ENCODE peak calls at places on chromosomes 4 and X, in seven cellular contexts. W, T, J, I, N, C and Z are unnamed samples.

GRCh38 chrX:55120767-55121358 is 32.0 kb downstream of the PAGE2 start:
- DNase-seq in N (no peak), I (peak; percentile 14), T (no peak), J (no peak), C (no peak), W (no peak), Z (no peak)

GRCh38 chr4:151537726-151538125 is 128.8 kb downstream of the FHIP1A start:
- DNase-seq in N (peak; percentile 9), C (no peak), W (no peak), T (peak; percentile 5), J (peak; percentile 62), I (peak; percentile 34), Z (no peak)

GRCh38 chr4:24975505-24975904 is 55.2 kb downstream of the LGI2 start:
- DNase-seq in I (no peak), N (no peak), T (no peak), J (no peak), W (no peak), C (no peak), Z (peak; percentile 43)

GRCh38 chrX:17078031-17078730 is 131.7 kb downstream of the REPS2 start:
- DNase-seq in W (no peak), J (no peak), N (peak; percentile 59), C (no peak), T (no peak), I (peak; percentile 76), Z (no peak)

GRCh38 chrX:80550722-80551121 is 130.5 kb downstream of the TENT5D start:
- DNase-seq in W (no peak), I (no peak), C (no peak), J (no peak), N (peak; percentile 0), T (no peak), Z (no peak)

GRCh38 chrX:71996138-71996537 is 85.5 kb downstream of the NHSL2 start:
- DNase-seq in C (no peak), J (no peak), I (no peak), W (no peak), N (no peak), T (no peak), Z (no peak)

GRCh38 chr4:110193822-110194761 is 4.3 kb downstream of the ELOVL6 start:
- DNase-seq in T (peak; percentile 45), W (peak; percentile 85), I (peak; percentile 98), C (peak; percentile 52), N (peak; percentile 54), J (peak; percentile 89), Z (peak; percentile 70)

GRCh38 chr4:152938237-152938969 is 2.3 kb downstream of the FHDC1 start:
- DNase-seq in T (no peak), N (peak; percentile 46), J (no peak), W (no peak), I (no peak), C (no peak), Z (no peak)

GRCh38 chr4:146318894-146319293 is 104.6 kb downstream of the REELD1 start:
- DNase-seq in J (no peak), C (no peak), T (no peak), W (no peak), N (no peak), I (no peak), Z (no peak)

GRCh38 chr4:181418491-181418890 is 824.7 kb upstream of the TENM3 start:
- DNase-seq in J (no peak), T (no peak), C (no peak), I (no peak), W (no peak), N (no peak), Z (no peak)

GRCh38 chrX:84248226-84248625 is 60.2 kb upstream of the RPS6KA6 start:
- DNase-seq in W (no peak), J (no peak), N (peak; percentile 73), I (peak; percentile 80), T (no peak), C (no peak), Z (no peak)

GRCh38 chr4:32680946-32681345 is 1960.8 kb downstream of the PCDH7 start:
- DNase-seq in J (no peak), N (no peak), T (no peak), W (no peak), C (no peak), I (no peak), Z (no peak)

GRCh38 chr4:101973331-101973730 is 182.8 kb downstream of the BANK1 start:
- DNase-seq in J (no peak), T (no peak), N (peak; percentile 7), W (no peak), I (no peak), C (no peak), Z (no peak)

GRCh38 chr4:38914859-38915258 is 47.3 kb downstream of the FAM114A1 start:
- DNase-seq in N (no peak), T (no peak), J (no peak), I (no peak), C (no peak), W (no peak), Z (no peak)

GRCh38 chr4:150583287-150584197 is 1.6 kb downstream of the MAB21L2 start:
- DNase-seq in I (peak; percentile 60), N (no peak), C (peak; percentile 41), W (no peak), J (no peak), T (no peak), Z (peak; percentile 74)

GRCh38 chr4:60737858-60738257 is 462.3 kb upstream of the ADGRL3 start:
- DNase-seq in T (no peak), C (no peak), J (no peak), W (no peak), N (no peak), I (no peak), Z (no peak)

DNA sequence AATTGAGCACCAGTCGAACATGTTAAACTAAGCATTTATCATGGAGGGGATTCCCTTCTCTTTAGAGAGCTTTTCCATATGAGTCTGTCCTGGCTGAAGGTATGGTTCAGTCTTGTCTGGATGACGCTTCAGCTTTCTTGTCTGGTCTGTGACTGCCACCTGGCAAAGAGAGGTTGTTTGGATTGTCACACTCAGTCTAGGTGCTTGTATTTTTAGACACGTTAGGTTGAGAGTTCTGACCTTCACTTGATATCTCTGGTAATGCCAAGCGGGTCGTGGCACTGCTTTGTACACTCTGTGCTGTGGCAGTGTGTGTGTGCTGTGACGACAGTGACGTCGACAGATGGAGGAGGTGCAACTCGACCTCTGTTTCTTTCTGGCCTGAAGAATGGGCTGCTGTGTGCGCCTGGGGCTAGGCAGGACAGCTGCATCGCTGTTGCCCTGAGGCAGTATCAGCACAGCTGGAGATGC is 12.6 kb downstream of the NOCT start:
- DNase-seq in N (no peak), T (no peak), C (peak; percentile 80), I (no peak), J (no peak), W (no peak), Z (no peak)
- H3K4me1 ChIP-seq in N (peaks cover 7% of the 10 kb centered on the region), T (no peaks in the 10 kb centered on the region), C (peaks cover 17% of the 10 kb centered on the region), I (peaks cover 6% of the 10 kb centered on the region), J (no peaks in the 10 kb centered on the region), W (peaks cover 2% of the 10 kb centered on the region), Z (no peaks in the 10 kb centered on the region)

DNA sequence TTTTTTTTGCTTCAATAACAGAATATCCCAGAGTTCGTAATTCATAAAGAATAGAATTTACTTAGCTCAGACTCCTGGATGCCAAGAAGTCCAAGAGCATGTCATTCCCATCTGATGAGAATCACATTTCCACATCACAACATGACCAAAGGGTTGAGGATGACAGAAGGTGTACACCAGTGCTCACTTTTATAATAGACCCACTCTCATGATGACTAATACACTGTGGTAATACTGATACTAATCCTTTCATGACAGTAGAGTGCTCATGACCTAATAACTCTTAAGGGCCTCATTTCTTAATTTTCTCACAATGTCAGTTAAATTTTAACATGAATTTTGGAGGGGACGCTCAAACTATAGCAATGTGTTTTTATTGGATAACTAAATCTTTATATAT is 69.2 kb downstream of the ZNF732 start:
- DNase-seq in J (no peak), N (no peak), C (no peak), W (no peak), I (no peak), T (no peak), Z (no peak)
- H3K9me3 ChIP-seq in J (no peaks in the 10 kb centered on the region), N (no peaks in the 10 kb centered on the region), C (peaks cover 12% of the 10 kb centered on the region), W (no peaks in the 10 kb centered on the region), I (no peaks in the 10 kb centered on the region), T (peaks cover 48% of the 10 kb centered on the region), Z (no peaks in the 10 kb centered on the region)

GRCh38 chr4:119005888-119006287 is 117.2 kb downstream of the SYNPO2 start:
- DNase-seq in N (no peak), T (no peak), J (no peak), I (no peak), W (no peak), C (no peak), Z (no peak)
- H3K4me1 ChIP-seq in N (no peaks in the 10 kb centered on the region), T (no peaks in the 10 kb centered on the region), J (peaks cover 7% of the 10 kb centered on the region), I (no peaks in the 10 kb centered on the region), W (no peaks in the 10 kb centered on the region), C (peaks cover 72% of the 10 kb centered on the region), Z (peaks cover 37% of the 10 kb centered on the region)

GRCh38 chrX:135737361-135738071 is 24.1 kb downstream of the CT45A1 start:
- DNase-seq in J (no peak), C (no peak), N (peak; percentile 3), I (no peak), W (no peak), T (no peak), Z (no peak)
- H3K9me3 ChIP-seq in J (no peaks in the 10 kb centered on the region), C (no peaks in the 10 kb centered on the region), N (no peaks in the 10 kb centered on the region), I (no peaks in the 10 kb centered on the region), W (no peaks in the 10 kb centered on the region), T (no peaks in the 10 kb centered on the region), Z (no peaks in the 10 kb centered on the region)